ENCODE peak calls at places on chromosomes 7 and 10, in nine cellular contexts. One of them, this sample, is unnamed. For H3K4me1, the result is how much of the 10 kb centered on the place peaks cover.

GRCh38 chr7:86664991-86665390 is 21.3 kb downstream of the GRM3 start:
- DNase-seq in suprapubic skin: no peak
- DNase-seq in SK-N-SH: no peak
- DNase-seq in GM12878: no peak
- DNase-seq in stomach: no peak
- DNase-seq in HCT116: no peak
- DNase-seq in breast epithelium: no peak
- DNase-seq in transverse colon: no peak
- DNase-seq in prostate gland: no peak
- DNase-seq in this sample: no peak

GRCh38 chr7:113664867-113665266 is 253.9 kb downstream of the PPP1R3A start:
- DNase-seq in prostate gland: no peak
- DNase-seq in transverse colon: no peak
- DNase-seq in suprapubic skin: no peak
- DNase-seq in stomach: no peak
- DNase-seq in GM12878: peak
- DNase-seq in breast epithelium: no peak
- DNase-seq in HCT116: no peak
- DNase-seq in SK-N-SH: no peak
- DNase-seq in this sample: no peak

GRCh38 chr7:2204446-2204845 is 28.3 kb downstream of the MAD1L1 start:
- DNase-seq in stomach: no peak
- DNase-seq in GM12878: no peak
- DNase-seq in prostate gland: no peak
- DNase-seq in suprapubic skin: no peak
- DNase-seq in HCT116: no peak
- DNase-seq in SK-N-SH: peak
- DNase-seq in transverse colon: no peak
- DNase-seq in breast epithelium: peak
- DNase-seq in this sample: peak

GRCh38 chr7:73680501-73680900 is 2.8 kb downstream of the DNAJC30 start:
- DNase-seq in SK-N-SH: no peak
- DNase-seq in suprapubic skin: no peak
- DNase-seq in GM12878: no peak
- DNase-seq in transverse colon: no peak
- DNase-seq in stomach: no peak
- DNase-seq in breast epithelium: no peak
- DNase-seq in prostate gland: no peak
- DNase-seq in HCT116: no peak
- DNase-seq in this sample: no peak

GRCh38 chr7:119720541-119720940 is 552.4 kb upstream of the KCND2 start:
- DNase-seq in suprapubic skin: no peak
- DNase-seq in prostate gland: no peak
- DNase-seq in GM12878: no peak
- DNase-seq in SK-N-SH: no peak
- DNase-seq in stomach: no peak
- DNase-seq in HCT116: peak
- DNase-seq in breast epithelium: no peak
- DNase-seq in transverse colon: no peak
- DNase-seq in this sample: no peak

GRCh38 chr10:78381072-78381471 is 347.4 kb downstream of the RPS24 start:
- DNase-seq in suprapubic skin: no peak
- DNase-seq in SK-N-SH: peak
- DNase-seq in breast epithelium: no peak
- DNase-seq in prostate gland: no peak
- DNase-seq in GM12878: no peak
- DNase-seq in transverse colon: no peak
- DNase-seq in HCT116: no peak
- DNase-seq in stomach: no peak
- DNase-seq in this sample: no peak

GRCh38 chr7:20219446-20220292 is 2.5 kb upstream of the MACC1 start:
- DNase-seq in breast epithelium: no peak
- DNase-seq in SK-N-SH: no peak
- DNase-seq in suprapubic skin: peak
- DNase-seq in prostate gland: no peak
- DNase-seq in transverse colon: peak
- DNase-seq in GM12878: peak
- DNase-seq in HCT116: no peak
- DNase-seq in stomach: peak
- DNase-seq in this sample: peak

GRCh38 chr10:48468130-48468790 is 136.6 kb downstream of the ARHGAP22 start:
- DNase-seq in suprapubic skin: no peak
- DNase-seq in GM12878: no peak
- DNase-seq in SK-N-SH: no peak
- DNase-seq in transverse colon: no peak
- DNase-seq in prostate gland: no peak
- DNase-seq in HCT116: no peak
- DNase-seq in stomach: peak
- DNase-seq in breast epithelium: peak
- DNase-seq in this sample: no peak

GRCh38 chr10:95176101-95176500 is 17.9 kb upstream of the ACSM6 start:
- DNase-seq in HCT116: no peak
- DNase-seq in GM12878: no peak
- DNase-seq in breast epithelium: no peak
- DNase-seq in prostate gland: no peak
- DNase-seq in stomach: no peak
- DNase-seq in suprapubic skin: no peak
- DNase-seq in transverse colon: no peak
- DNase-seq in SK-N-SH: no peak
- DNase-seq in this sample: peak

GRCh38 chr7:54697659-54698186 is 61.3 kb downstream of the SEC61G start:
- DNase-seq in suprapubic skin: no peak
- DNase-seq in prostate gland: no peak
- DNase-seq in GM12878: no peak
- DNase-seq in transverse colon: no peak
- DNase-seq in SK-N-SH: peak
- DNase-seq in HCT116: no peak
- DNase-seq in stomach: no peak
- DNase-seq in breast epithelium: no peak
- DNase-seq in this sample: no peak

GRCh38 chr7:97187067-97187466 is 69.6 kb downstream of the SDHAF3 start:
- DNase-seq in HCT116: no peak
- DNase-seq in transverse colon: no peak
- DNase-seq in SK-N-SH: no peak
- DNase-seq in suprapubic skin: no peak
- DNase-seq in prostate gland: no peak
- DNase-seq in stomach: no peak
- DNase-seq in breast epithelium: no peak
- DNase-seq in GM12878: no peak
- DNase-seq in this sample: no peak

GRCh38 chr7:22420973-22421635 is 64.2 kb upstream of the RAPGEF5 start:
- DNase-seq in transverse colon: no peak
- DNase-seq in prostate gland: no peak
- DNase-seq in breast epithelium: no peak
- DNase-seq in suprapubic skin: no peak
- DNase-seq in SK-N-SH: no peak
- DNase-seq in HCT116: no peak
- DNase-seq in stomach: no peak
- DNase-seq in GM12878: no peak
- DNase-seq in this sample: no peak

GRCh38 chr7:78039791-78040776 is 241.5 kb downstream of the PHTF2 start:
- DNase-seq in SK-N-SH: no peak
- DNase-seq in suprapubic skin: no peak
- DNase-seq in prostate gland: no peak
- DNase-seq in transverse colon: peak
- DNase-seq in breast epithelium: no peak
- DNase-seq in GM12878: no peak
- DNase-seq in HCT116: peak
- DNase-seq in stomach: peak
- DNase-seq in this sample: peak

GRCh38 chr7:1662101-1662500 is 8.0 kb upstream of the ELFN1 start:
- DNase-seq in transverse colon: no peak
- DNase-seq in HCT116: no peak
- DNase-seq in prostate gland: no peak
- DNase-seq in breast epithelium: peak
- DNase-seq in SK-N-SH: peak
- DNase-seq in GM12878: no peak
- DNase-seq in suprapubic skin: peak
- DNase-seq in stomach: no peak
- DNase-seq in this sample: peak

GRCh38 chr10:119541046-119541445 is 1.5 kb downstream of the RGS10 start:
- DNase-seq in stomach: no peak
- DNase-seq in breast epithelium: no peak
- DNase-seq in transverse colon: no peak
- DNase-seq in SK-N-SH: no peak
- DNase-seq in HCT116: no peak
- DNase-seq in suprapubic skin: no peak
- DNase-seq in prostate gland: no peak
- DNase-seq in GM12878: no peak
- DNase-seq in this sample: no peak

GRCh38 chr10:127012769-127013152 is 107.5 kb downstream of the DOCK1 start:
- DNase-seq in prostate gland: peak
- DNase-seq in stomach: peak
- DNase-seq in transverse colon: peak
- DNase-seq in breast epithelium: peak
- DNase-seq in HCT116: peak
- DNase-seq in suprapubic skin: peak
- DNase-seq in GM12878: no peak
- DNase-seq in SK-N-SH: no peak
- DNase-seq in this sample: no peak

DNA sequence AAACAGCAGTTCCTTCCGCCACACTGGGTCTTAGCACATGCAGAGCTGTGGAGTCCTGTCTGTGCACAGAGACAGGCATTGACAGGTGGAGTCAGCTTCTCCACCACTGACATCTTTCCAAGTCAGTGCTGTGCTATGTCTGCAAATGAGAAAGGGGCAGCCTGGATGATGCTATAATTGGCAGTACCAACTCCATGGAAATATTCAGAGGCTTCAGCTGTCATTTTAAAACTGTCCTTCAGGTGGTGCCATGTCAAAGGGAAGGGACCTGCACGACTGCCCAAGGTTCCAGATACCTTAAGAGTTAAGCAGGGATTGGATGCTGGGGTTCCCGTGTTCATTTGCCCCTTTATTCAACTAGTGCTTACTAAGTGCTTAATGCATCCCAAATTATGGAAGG is 258.0 kb upstream of the PRKCQ start:
- DNase-seq in prostate gland: no peak
- DNase-seq in HCT116: no peak
- DNase-seq in SK-N-SH: no peak
- DNase-seq in breast epithelium: no peak
- DNase-seq in stomach: no peak
- DNase-seq in suprapubic skin: no peak
- DNase-seq in transverse colon: no peak
- DNase-seq in GM12878: no peak
- DNase-seq in this sample: no peak
- H3K4me1 ChIP-seq in prostate gland: under half
- H3K4me1 ChIP-seq in HCT116: under half
- H3K4me1 ChIP-seq in SK-N-SH: under half
- H3K4me1 ChIP-seq in breast epithelium: under half
- H3K4me1 ChIP-seq in stomach: under half
- H3K4me1 ChIP-seq in suprapubic skin: under half
- H3K4me1 ChIP-seq in transverse colon: under half
- H3K4me1 ChIP-seq in GM12878: under half
- H3K4me1 ChIP-seq in this sample: under half

DNA sequence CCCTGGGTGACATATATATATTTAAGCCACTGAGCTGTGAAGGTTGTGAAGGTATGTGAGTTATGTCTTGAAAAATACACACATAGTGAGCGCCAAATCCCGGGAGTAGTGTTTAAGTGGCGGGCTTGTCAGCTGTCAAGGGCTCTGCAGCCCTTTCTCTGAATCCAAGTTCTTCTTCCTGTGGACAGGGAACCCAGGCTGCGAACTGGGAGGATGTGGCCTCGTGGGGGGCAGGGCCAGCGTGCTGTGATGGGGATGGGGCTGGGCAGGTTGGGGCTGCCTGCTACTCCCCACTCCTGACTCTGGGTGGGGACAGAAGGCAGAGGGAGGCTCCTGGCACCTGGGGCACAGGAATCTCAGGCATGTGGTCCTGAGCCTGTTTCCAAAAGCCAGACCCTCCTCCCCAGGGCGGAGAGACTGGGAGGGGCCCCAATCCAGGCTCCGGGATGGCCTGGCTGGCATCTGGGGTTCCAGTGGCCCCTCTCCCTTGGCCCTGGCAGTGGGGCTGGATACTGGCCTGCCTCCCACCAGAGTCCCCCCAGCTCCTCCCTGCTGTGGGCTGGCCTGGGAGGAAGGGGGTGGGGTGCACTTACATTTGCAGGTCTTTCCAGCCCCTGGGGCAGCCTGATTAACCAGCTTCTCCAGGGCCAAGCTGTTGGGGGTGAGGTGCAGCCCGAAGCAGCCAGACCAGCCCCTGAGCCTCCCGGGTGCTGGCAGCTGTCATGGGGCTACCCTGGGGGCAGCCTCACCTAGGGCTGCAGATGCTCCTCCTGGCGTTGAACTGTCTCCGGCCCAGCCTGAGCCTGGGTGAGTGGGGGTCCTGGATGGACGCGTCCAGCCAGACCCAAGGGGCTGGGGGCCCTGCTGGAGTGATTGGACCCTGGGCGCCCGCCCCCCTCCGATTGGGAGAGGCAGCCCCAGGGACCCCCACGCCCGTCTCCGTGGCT is at the start of gene UPK3B:
- DNase-seq in transverse colon: no peak
- DNase-seq in HCT116: no peak
- DNase-seq in prostate gland: no peak
- DNase-seq in SK-N-SH: peak
- DNase-seq in suprapubic skin: peak
- DNase-seq in GM12878: no peak
- DNase-seq in stomach: no peak
- DNase-seq in breast epithelium: no peak
- DNase-seq in this sample: peak
- H3K27ac ChIP-seq in transverse colon: no peak
- H3K27ac ChIP-seq in HCT116: peak
- H3K27ac ChIP-seq in prostate gland: no peak
- H3K27ac ChIP-seq in SK-N-SH: no peak
- H3K27ac ChIP-seq in suprapubic skin: no peak
- H3K27ac ChIP-seq in GM12878: no peak
- H3K27ac ChIP-seq in stomach: no peak
- H3K27ac ChIP-seq in breast epithelium: peak
- H3K27ac ChIP-seq in this sample: peak

GRCh38 chr10:12241810-12242529 is 46.0 kb downstream of the CDC123 start:
- DNase-seq in SK-N-SH: no peak
- DNase-seq in transverse colon: no peak
- DNase-seq in suprapubic skin: no peak
- DNase-seq in GM12878: peak
- DNase-seq in prostate gland: peak
- DNase-seq in breast epithelium: no peak
- DNase-seq in HCT116: no peak
- DNase-seq in stomach: no peak
- DNase-seq in this sample: no peak
- TF ChIP-seq POLR2AphosphoS5 in SK-N-SH: no peak
- TF ChIP-seq POLR2AphosphoS5 in transverse colon: no peak
- TF ChIP-seq POLR2AphosphoS5 in suprapubic skin: no peak
- TF ChIP-seq POLR2AphosphoS5 in GM12878: peak
- TF ChIP-seq POLR2AphosphoS5 in prostate gland: peak
- TF ChIP-seq POLR2AphosphoS5 in breast epithelium: no peak
- TF ChIP-seq POLR2AphosphoS5 in HCT116: no peak
- TF ChIP-seq POLR2AphosphoS5 in stomach: no peak
- TF ChIP-seq POLR2AphosphoS5 in this sample: peak

DNA sequence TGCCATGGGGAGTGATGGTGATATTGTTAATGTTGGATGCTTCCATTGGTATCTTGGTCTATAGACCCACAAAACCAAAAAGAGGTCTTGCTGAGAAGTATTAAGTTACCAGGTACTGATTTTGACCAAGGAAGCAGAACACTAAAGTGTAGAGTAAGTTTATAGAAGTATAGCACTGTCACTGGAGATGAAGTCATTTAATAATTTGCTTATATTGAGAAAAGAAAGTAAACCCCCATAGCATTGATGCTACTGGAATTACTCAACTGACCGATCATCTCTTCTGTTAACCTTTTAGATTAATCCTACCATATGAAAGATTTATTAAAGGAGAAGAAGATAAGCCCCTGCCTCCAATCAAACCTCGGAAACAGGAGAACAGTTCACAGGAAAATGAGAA is 183.2 kb downstream of the RTKN2 start:
- DNase-seq in GM12878: no peak
- DNase-seq in SK-N-SH: no peak
- DNase-seq in stomach: no peak
- DNase-seq in suprapubic skin: no peak
- DNase-seq in prostate gland: no peak
- DNase-seq in transverse colon: no peak
- DNase-seq in breast epithelium: no peak
- DNase-seq in HCT116: no peak
- DNase-seq in this sample: no peak
- H3K4me1 ChIP-seq in GM12878: under half
- H3K4me1 ChIP-seq in SK-N-SH: under half
- H3K4me1 ChIP-seq in stomach: under half
- H3K4me1 ChIP-seq in suprapubic skin: half or more
- H3K4me1 ChIP-seq in prostate gland: under half
- H3K4me1 ChIP-seq in transverse colon: under half
- H3K4me1 ChIP-seq in breast epithelium: under half
- H3K4me1 ChIP-seq in HCT116: under half
- H3K4me1 ChIP-seq in this sample: under half

This sample was measured in spleen.